ENCODE peak calls at places on chromosomes 6 and 20, in four cellular contexts. Z is GM06990, B is heart left ventricle, G is NB4. D is an unnamed sample.

GRCh38 chr6:40674170-40674569 is 87.0 kb upstream of the LRFN2 start:
- DNase-seq in Z (no peak), B (no peak), G (no peak), D (no peak)

GRCh38 chr20:36105731-36106226 is 48.8 kb upstream of the EPB41L1 start:
- DNase-seq in Z (no peak), B (no peak), G (no peak), D (no peak)

GRCh38 chr6:160102399-160102798 is 19.2 kb upstream of the SLC22A1 start:
- DNase-seq in Z (no peak), B (no peak), G (no peak), D (no peak)

GRCh38 chr20:53028337-53029007 is 56.3 kb downstream of the TSHZ2 start:
- DNase-seq in Z (no peak), B (no peak), G (no peak), D (no peak)

GRCh38 chr6:127938701-127939100 is 37.8 kb upstream of the THEMIS start:
- DNase-seq in Z (no peak), B (no peak), G (peak; percentile 16), D (no peak)

GRCh38 chr6:2179950-2180349 is 65.5 kb downstream of the GMDS start:
- DNase-seq in Z (no peak), B (no peak), G (peak; percentile 27), D (no peak)

GRCh38 chr6:136503303-136503702 is 46.9 kb downstream of the MAP7 start:
- DNase-seq in Z (no peak), B (no peak), G (peak; percentile 30), D (no peak)

GRCh38 chr6:169972736-169973135 is 221.3 kb downstream of the ERMARD start:
- DNase-seq in Z (no peak), B (peak; percentile 7), G (no peak), D (no peak)

GRCh38 chr6:163646133-163646532 is 231.6 kb downstream of the QKI start:
- DNase-seq in Z (no peak), B (no peak), G (no peak), D (no peak)

GRCh38 chr6:147117580-147117979 is 86.6 kb upstream of the STXBP5 start:
- DNase-seq in Z (no peak), B (no peak), G (peak; percentile 25), D (no peak)

GRCh38 chr20:37564388-37565133 is 36.9 kb upstream of the BLCAP start:
- DNase-seq in Z (peak; percentile 33), B (no peak), G (peak; percentile 51), D (no peak)

GRCh38 chr20:1892122-1892385 is 3.2 kb upstream of the SIRPA start:
- DNase-seq in Z (no peak), B (no peak), G (no peak), D (no peak)

GRCh38 chr20:56433221-56433879 is 21.3 kb downstream of the CASS4 start:
- DNase-seq in Z (no peak), B (no peak), G (no peak), D (no peak)

GRCh38 chr20:34951252-34951651 is 4.4 kb downstream of the GSS start:
- DNase-seq in Z (peak; percentile 24), B (no peak), G (no peak), D (no peak)

GRCh38 chr6:3852391-3852790 is 3.2 kb downstream of the FAM50B start:
- DNase-seq in Z (no peak), B (no peak), G (no peak), D (no peak)

GRCh38 chr6:11806561-11807317 is 28.1 kb upstream of the ADTRP start:
- DNase-seq in Z (no peak), B (no peak), G (no peak), D (no peak)

GRCh38 chr6:109073344-109074235 is 21.1 kb downstream of the SESN1 start:
- DNase-seq in Z (peak; percentile 25), B (no peak), G (peak; percentile 86), D (peak; percentile 19)

GRCh38 chr6:15530411-15530810 is 132.4 kb downstream of the DTNBP1 start:
- DNase-seq in Z (no peak), B (no peak), G (no peak), D (no peak)

GRCh38 chr6:43768983-43769525 is 957 bp upstream of the VEGFA start:
- DNase-seq in Z (no peak), B (peak; percentile 87), G (peak; percentile 30), D (no peak)

GRCh38 chr6:16769131-16769985 is 8.1 kb upstream of the ATXN1 start:
- DNase-seq in Z (peak; percentile 18), B (peak; percentile 68), G (peak; percentile 95), D (no peak)

GRCh38 chr6:128112494-128112893 is 211.6 kb upstream of the THEMIS start:
- DNase-seq in Z (no peak), B (no peak), G (no peak), D (no peak)

GRCh38 chr6:106117579-106117978 is 31.4 kb downstream of the PRDM1 start:
- DNase-seq in Z (no peak), B (no peak), G (peak; percentile 82), D (no peak)

GRCh38 chr20:59777814-59778575 is 155.4 kb downstream of the SYCP2 start:
- DNase-seq in Z (no peak), B (no peak), G (no peak), D (no peak)

GRCh38 chr20:45032276-45032675 is 66.0 kb downstream of the STK4 start:
- DNase-seq in Z (no peak), B (no peak), G (no peak), D (no peak)

GRCh38 chr6:34543421-34543820 is 12.7 kb downstream of the SPDEF start:
- DNase-seq in Z (no peak), B (no peak), G (peak; percentile 70), D (no peak)

GRCh38 chr6:33770116-33770832 is 18.7 kb downstream of the LEMD2 start:
- DNase-seq in Z (no peak), B (no peak), G (no peak), D (no peak)

GRCh38 chr6:160378886-160379285 is 30.7 kb downstream of the SLC22A3 start:
- DNase-seq in Z (no peak), B (no peak), G (no peak), D (no peak)

GRCh38 chr6:1316482-1317220 is 4.8 kb downstream of the FOXQ1 start:
- DNase-seq in Z (no peak), B (no peak), G (peak; percentile 39), D (no peak)

GRCh38 chr20:52348434-52348833 is 156.9 kb upstream of the ZFP64 start:
- DNase-seq in Z (no peak), B (no peak), G (no peak), D (no peak)

GRCh38 chr6:73236147-73236750 is 11.0 kb upstream of the KHDC1L start:
- DNase-seq in Z (no peak), B (no peak), G (peak; percentile 12), D (no peak)

GRCh38 chr6:87784690-87785089 is 82.7 kb upstream of the AKIRIN2 start:
- DNase-seq in Z (no peak), B (no peak), G (no peak), D (no peak)

GRCh38 chr6:152954443-152954842 is 28.4 kb downstream of the FBXO5 start:
- DNase-seq in Z (no peak), B (no peak), G (no peak), D (no peak)

GRCh38 chr6:143062551-143062950 is 1.9 kb downstream of the AIG1 start:
- DNase-seq in Z (no peak), B (no peak), G (no peak), D (no peak)
- H3K4me3 ChIP-seq in Z (no peak overlapping the region), B (no peak overlapping the region), G (no peak overlapping the region), D (no peak overlapping the region)

DNA sequence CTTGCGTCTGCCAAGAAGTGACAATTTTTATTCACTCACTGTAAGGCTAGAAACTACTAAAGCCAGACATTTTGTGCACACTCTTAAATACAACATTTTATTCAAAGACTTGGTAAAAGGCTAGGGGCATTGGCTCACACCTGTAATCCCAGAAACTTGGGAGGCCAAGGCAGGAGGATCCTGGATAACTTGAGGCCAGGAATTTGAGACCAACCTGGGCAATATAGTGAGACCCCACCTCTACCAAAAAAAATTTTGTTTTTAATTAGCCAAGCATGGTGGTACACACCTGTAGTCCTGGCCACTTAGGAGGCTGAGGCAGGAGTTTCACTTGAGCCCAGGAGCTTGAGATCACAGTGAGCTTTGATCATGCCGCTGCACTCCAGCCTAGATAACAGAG is 11.3 kb upstream of the SENP6 start:
- DNase-seq in Z (no peak), B (no peak), G (no peak), D (no peak)
- TF ChIP-seq CTCF in Z (no peak), B (no peak), G (no peak), D (no peak)

DNA sequence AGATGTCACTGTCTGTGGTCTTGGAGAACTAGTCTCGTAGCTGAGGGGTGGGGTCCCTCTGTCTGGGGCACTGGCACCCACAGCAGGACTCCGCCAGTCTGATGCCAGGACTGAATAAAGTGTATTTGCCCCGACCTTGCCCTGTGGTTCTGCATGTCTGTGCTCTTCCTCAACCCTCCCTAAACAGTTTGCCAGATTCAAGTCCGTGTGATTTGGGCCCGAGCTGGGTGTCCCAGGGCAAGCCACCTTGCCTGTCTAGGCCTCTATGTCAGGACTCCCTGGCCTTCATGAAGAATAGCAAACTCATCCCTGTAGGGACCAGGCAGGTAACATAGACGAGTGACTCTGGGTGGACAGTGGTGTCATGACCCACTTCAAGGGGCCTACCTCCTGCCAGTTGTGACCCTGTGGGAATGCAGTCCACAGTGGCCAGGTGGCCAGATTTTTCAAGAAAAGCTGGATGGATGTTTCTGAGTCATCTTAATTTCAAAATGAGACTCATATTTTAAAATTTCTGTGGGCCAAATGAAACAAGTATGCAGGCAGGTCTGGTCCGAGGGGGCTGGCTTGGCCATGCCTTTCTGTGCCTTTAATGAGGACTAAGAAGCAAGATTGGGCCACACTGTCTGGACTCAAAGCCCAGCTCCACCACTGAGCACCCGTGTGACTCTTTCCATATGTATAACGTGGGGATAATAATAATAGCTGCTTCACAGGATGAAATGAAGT is 3.4 kb downstream of the SOX12 start:
- DNase-seq in Z (no peak), B (no peak), G (no peak), D (no peak)
- H3K4me3 ChIP-seq in Z (no peak overlapping the region), B (no peak overlapping the region), G (peak overlapping the region; percentile 76), D (no peak overlapping the region)

GRCh38 chr6:164925681-164926530 is 383.5 kb downstream of the C6orf118 start:
- DNase-seq in Z (no peak), B (no peak), G (no peak), D (no peak)

GRCh38 chr6:164928041-164928321 is 381.4 kb downstream of the C6orf118 start:
- DNase-seq in Z (no peak), B (no peak), G (no peak), D (no peak)

GRCh38 chr6:164927288-164928040 is 381.9 kb downstream of the C6orf118 start:
- DNase-seq in Z (peak; percentile 56), B (peak; percentile 67), G (peak; percentile 73), D (no peak)

GRCh38 chr6:164928366-164929154 is 380.8 kb downstream of the C6orf118 start:
- DNase-seq in Z (no peak), B (no peak), G (no peak), D (no peak)

GRCh38 chr6:164926686-164927085 is 382.7 kb downstream of the C6orf118 start:
- DNase-seq in Z (no peak), B (no peak), G (no peak), D (no peak)
- TF ChIP-seq CTCF in Z (peak; percentile 10), B (no peak), G (no peak), D (no peak)

GRCh38 chr20:63855363-63856110 is 5.8 kb upstream of the ABHD16B start:
- DNase-seq in Z (no peak), B (peak; percentile 49), G (no peak), D (no peak)
- H3K4me3 ChIP-seq in Z (no peak overlapping the region), B (peak overlapping the region; percentile 29), G (no peak overlapping the region), D (no peak overlapping the region)